ENCODE peak calls at places on chromosomes 11 and 22, in eight cellular contexts. One of them, this sample, is unnamed.

GRCh38 chr22:23071163-23072034 is 1.1 kb downstream of the GNAZ start:
- DNase-seq in HTR-8/SVneo: no peak
- DNase-seq in LoVo: no peak
- DNase-seq in AG04450: no peak
- DNase-seq in heart left ventricle: no peak
- DNase-seq in activated CD4-positive, alpha-beta T cell treated with anti-CD3 and anti-CD28 coated beads, Interleukin-2, amount 10 ng/mL, durations not matched to agents 7 days and 5 days: no peak
- DNase-seq in NCI-H1694: no peak
- DNase-seq in hippocampal formation: no peak
- DNase-seq in this sample: no peak

GRCh38 chr22:37484115-37485005 is 1.8 kb downstream of the MFNG start:
- DNase-seq in heart left ventricle: peak
- DNase-seq in activated CD4-positive, alpha-beta T cell treated with anti-CD3 and anti-CD28 coated beads, Interleukin-2, amount 10 ng/mL, durations not matched to agents 7 days and 5 days: peak
- DNase-seq in NCI-H1694: no peak
- DNase-seq in hippocampal formation: no peak
- DNase-seq in LoVo: no peak
- DNase-seq in HTR-8/SVneo: no peak
- DNase-seq in AG04450: no peak
- DNase-seq in this sample: no peak

GRCh38 chr11:833114-833791 is 501 bp downstream of the CD151 start:
- DNase-seq in AG04450: no peak
- DNase-seq in activated CD4-positive, alpha-beta T cell treated with anti-CD3 and anti-CD28 coated beads, Interleukin-2, amount 10 ng/mL, durations not matched to agents 7 days and 5 days: peak
- DNase-seq in HTR-8/SVneo: no peak
- DNase-seq in LoVo: peak
- DNase-seq in heart left ventricle: peak
- DNase-seq in hippocampal formation: no peak
- DNase-seq in NCI-H1694: no peak
- DNase-seq in this sample: no peak

GRCh38 chr11:61921446-61921845 is 4.1 kb upstream of the RAB3IL1 start:
- DNase-seq in heart left ventricle: no peak
- DNase-seq in LoVo: no peak
- DNase-seq in HTR-8/SVneo: no peak
- DNase-seq in hippocampal formation: no peak
- DNase-seq in activated CD4-positive, alpha-beta T cell treated with anti-CD3 and anti-CD28 coated beads, Interleukin-2, amount 10 ng/mL, durations not matched to agents 7 days and 5 days: no peak
- DNase-seq in AG04450: no peak
- DNase-seq in NCI-H1694: no peak
- DNase-seq in this sample: no peak

GRCh38 chr11:109000531-109000930 is 335.7 kb downstream of the DDX10 start:
- DNase-seq in hippocampal formation: no peak
- DNase-seq in HTR-8/SVneo: no peak
- DNase-seq in NCI-H1694: no peak
- DNase-seq in AG04450: no peak
- DNase-seq in heart left ventricle: no peak
- DNase-seq in activated CD4-positive, alpha-beta T cell treated with anti-CD3 and anti-CD28 coated beads, Interleukin-2, amount 10 ng/mL, durations not matched to agents 7 days and 5 days: no peak
- DNase-seq in LoVo: no peak
- DNase-seq in this sample: no peak

GRCh38 chr11:114846040-114846791 is 167.9 kb downstream of the NXPE2 start:
- DNase-seq in NCI-H1694: peak
- DNase-seq in activated CD4-positive, alpha-beta T cell treated with anti-CD3 and anti-CD28 coated beads, Interleukin-2, amount 10 ng/mL, durations not matched to agents 7 days and 5 days: no peak
- DNase-seq in heart left ventricle: peak
- DNase-seq in LoVo: no peak
- DNase-seq in HTR-8/SVneo: no peak
- DNase-seq in AG04450: no peak
- DNase-seq in hippocampal formation: peak
- DNase-seq in this sample: no peak

GRCh38 chr11:17516551-17517150 is 27.6 kb downstream of the USH1C start:
- DNase-seq in heart left ventricle: no peak
- DNase-seq in LoVo: no peak
- DNase-seq in activated CD4-positive, alpha-beta T cell treated with anti-CD3 and anti-CD28 coated beads, Interleukin-2, amount 10 ng/mL, durations not matched to agents 7 days and 5 days: no peak
- DNase-seq in hippocampal formation: peak
- DNase-seq in NCI-H1694: no peak
- DNase-seq in HTR-8/SVneo: no peak
- DNase-seq in AG04450: no peak
- DNase-seq in this sample: no peak

GRCh38 chr11:102276302-102277182 is 40.7 kb upstream of the BIRC3 start:
- DNase-seq in NCI-H1694: no peak
- DNase-seq in HTR-8/SVneo: no peak
- DNase-seq in activated CD4-positive, alpha-beta T cell treated with anti-CD3 and anti-CD28 coated beads, Interleukin-2, amount 10 ng/mL, durations not matched to agents 7 days and 5 days: no peak
- DNase-seq in hippocampal formation: no peak
- DNase-seq in AG04450: no peak
- DNase-seq in heart left ventricle: no peak
- DNase-seq in LoVo: no peak
- DNase-seq in this sample: no peak

GRCh38 chr11:132249256-132249655 is 878.8 kb downstream of the NTM start:
- DNase-seq in heart left ventricle: no peak
- DNase-seq in AG04450: no peak
- DNase-seq in hippocampal formation: no peak
- DNase-seq in activated CD4-positive, alpha-beta T cell treated with anti-CD3 and anti-CD28 coated beads, Interleukin-2, amount 10 ng/mL, durations not matched to agents 7 days and 5 days: no peak
- DNase-seq in LoVo: no peak
- DNase-seq in HTR-8/SVneo: no peak
- DNase-seq in NCI-H1694: no peak
- DNase-seq in this sample: no peak

GRCh38 chr11:30585067-30585891 is 874 bp downstream of the MPPED2 start:
- DNase-seq in heart left ventricle: peak
- DNase-seq in NCI-H1694: no peak
- DNase-seq in AG04450: no peak
- DNase-seq in hippocampal formation: no peak
- DNase-seq in LoVo: no peak
- DNase-seq in activated CD4-positive, alpha-beta T cell treated with anti-CD3 and anti-CD28 coated beads, Interleukin-2, amount 10 ng/mL, durations not matched to agents 7 days and 5 days: no peak
- DNase-seq in HTR-8/SVneo: no peak
- DNase-seq in this sample: peak

GRCh38 chr22:29733362-29734322 is 13.8 kb downstream of the CABP7 start:
- DNase-seq in heart left ventricle: no peak
- DNase-seq in hippocampal formation: no peak
- DNase-seq in activated CD4-positive, alpha-beta T cell treated with anti-CD3 and anti-CD28 coated beads, Interleukin-2, amount 10 ng/mL, durations not matched to agents 7 days and 5 days: no peak
- DNase-seq in HTR-8/SVneo: no peak
- DNase-seq in LoVo: no peak
- DNase-seq in AG04450: no peak
- DNase-seq in NCI-H1694: peak
- DNase-seq in this sample: peak

GRCh38 chr11:75796091-75796435 is 18.9 kb upstream of the UVRAG start:
- DNase-seq in AG04450: no peak
- DNase-seq in heart left ventricle: no peak
- DNase-seq in hippocampal formation: no peak
- DNase-seq in LoVo: no peak
- DNase-seq in HTR-8/SVneo: no peak
- DNase-seq in activated CD4-positive, alpha-beta T cell treated with anti-CD3 and anti-CD28 coated beads, Interleukin-2, amount 10 ng/mL, durations not matched to agents 7 days and 5 days: no peak
- DNase-seq in NCI-H1694: no peak
- DNase-seq in this sample: no peak

GRCh38 chr11:30326911-30327310 is 4.0 kb downstream of the ARL14EP start:
- DNase-seq in hippocampal formation: no peak
- DNase-seq in NCI-H1694: no peak
- DNase-seq in LoVo: no peak
- DNase-seq in activated CD4-positive, alpha-beta T cell treated with anti-CD3 and anti-CD28 coated beads, Interleukin-2, amount 10 ng/mL, durations not matched to agents 7 days and 5 days: peak
- DNase-seq in heart left ventricle: no peak
- DNase-seq in HTR-8/SVneo: no peak
- DNase-seq in AG04450: no peak
- DNase-seq in this sample: no peak

GRCh38 chr11:10937416-10937815 is 79.6 kb upstream of the ZBED5 start:
- DNase-seq in heart left ventricle: no peak
- DNase-seq in NCI-H1694: no peak
- DNase-seq in LoVo: no peak
- DNase-seq in activated CD4-positive, alpha-beta T cell treated with anti-CD3 and anti-CD28 coated beads, Interleukin-2, amount 10 ng/mL, durations not matched to agents 7 days and 5 days: no peak
- DNase-seq in hippocampal formation: no peak
- DNase-seq in HTR-8/SVneo: no peak
- DNase-seq in AG04450: no peak
- DNase-seq in this sample: no peak

GRCh38 chr22:23523746-23524145 is 56.3 kb downstream of the IGLL1 start:
- DNase-seq in LoVo: no peak
- DNase-seq in hippocampal formation: no peak
- DNase-seq in HTR-8/SVneo: no peak
- DNase-seq in NCI-H1694: no peak
- DNase-seq in AG04450: no peak
- DNase-seq in activated CD4-positive, alpha-beta T cell treated with anti-CD3 and anti-CD28 coated beads, Interleukin-2, amount 10 ng/mL, durations not matched to agents 7 days and 5 days: no peak
- DNase-seq in heart left ventricle: no peak
- DNase-seq in this sample: no peak

GRCh38 chr22:30940655-30941362 is 27.8 kb downstream of the MORC2 start:
- DNase-seq in LoVo: no peak
- DNase-seq in activated CD4-positive, alpha-beta T cell treated with anti-CD3 and anti-CD28 coated beads, Interleukin-2, amount 10 ng/mL, durations not matched to agents 7 days and 5 days: peak
- DNase-seq in NCI-H1694: no peak
- DNase-seq in hippocampal formation: no peak
- DNase-seq in AG04450: no peak
- DNase-seq in heart left ventricle: no peak
- DNase-seq in HTR-8/SVneo: no peak
- DNase-seq in this sample: no peak

This sample was measured in breast epithelium.